ENCODE peak calls at places on chromosomes 13 and 19, in six cellular contexts. One of them, this sample, is unnamed. For H3K27me3, the result is how much of the 10 kb centered on the place peaks cover.

GRCh38 chr13:52749446-52749845 is 9.8 kb upstream of the CNMD start:
- DNase-seq in IMR-90: no peak
- DNase-seq in CD4-positive, alpha-beta T cell: no peak
- DNase-seq in GM06990: no peak
- DNase-seq in neural progenitor cell: no peak
- DNase-seq in fibroblast of lung: no peak
- DNase-seq in this sample: no peak

GRCh38 chr19:31110331-31110730 is 238.9 kb downstream of the TSHZ3 start:
- DNase-seq in IMR-90: peak
- DNase-seq in CD4-positive, alpha-beta T cell: peak
- DNase-seq in GM06990: no peak
- DNase-seq in neural progenitor cell: peak
- DNase-seq in fibroblast of lung: peak
- DNase-seq in this sample: no peak

GRCh38 chr13:44866512-44866911 is 122.8 kb downstream of the NUFIP1 start:
- DNase-seq in IMR-90: no peak
- DNase-seq in CD4-positive, alpha-beta T cell: no peak
- DNase-seq in GM06990: no peak
- DNase-seq in neural progenitor cell: no peak
- DNase-seq in fibroblast of lung: no peak
- DNase-seq in this sample: no peak

GRCh38 chr13:63427170-63427569 is 2011.5 kb upstream of the PCDH20 start:
- DNase-seq in IMR-90: no peak
- DNase-seq in CD4-positive, alpha-beta T cell: no peak
- DNase-seq in GM06990: no peak
- DNase-seq in neural progenitor cell: no peak
- DNase-seq in fibroblast of lung: no peak
- DNase-seq in this sample: no peak

GRCh38 chr19:18710986-18711751 is 27.7 kb downstream of the CRTC1 start:
- DNase-seq in IMR-90: peak
- DNase-seq in CD4-positive, alpha-beta T cell: no peak
- DNase-seq in GM06990: no peak
- DNase-seq in neural progenitor cell: no peak
- DNase-seq in fibroblast of lung: peak
- DNase-seq in this sample: no peak

GRCh38 chr13:100517135-100517534 is 71.5 kb downstream of the GGACT start:
- DNase-seq in IMR-90: no peak
- DNase-seq in CD4-positive, alpha-beta T cell: no peak
- DNase-seq in GM06990: no peak
- DNase-seq in neural progenitor cell: no peak
- DNase-seq in fibroblast of lung: no peak
- DNase-seq in this sample: peak

GRCh38 chr19:43778651-43779050 is 2.1 kb downstream of the KCNN4 start:
- DNase-seq in IMR-90: no peak
- DNase-seq in CD4-positive, alpha-beta T cell: no peak
- DNase-seq in GM06990: no peak
- DNase-seq in neural progenitor cell: no peak
- DNase-seq in fibroblast of lung: no peak
- DNase-seq in this sample: no peak

GRCh38 chr19:51566489-51567100 is 4.5 kb upstream of the ZNF175 start:
- DNase-seq in IMR-90: no peak
- DNase-seq in CD4-positive, alpha-beta T cell: no peak
- DNase-seq in GM06990: no peak
- DNase-seq in neural progenitor cell: no peak
- DNase-seq in fibroblast of lung: no peak
- DNase-seq in this sample: no peak

GRCh38 chr19:50814883-50815282 is 8.7 kb downstream of the KLK1 start:
- DNase-seq in IMR-90: no peak
- DNase-seq in CD4-positive, alpha-beta T cell: no peak
- DNase-seq in GM06990: no peak
- DNase-seq in neural progenitor cell: no peak
- DNase-seq in fibroblast of lung: no peak
- DNase-seq in this sample: no peak

GRCh38 chr19:33868076-33868735 is 71.5 kb downstream of the KCTD15 start:
- DNase-seq in IMR-90: no peak
- DNase-seq in CD4-positive, alpha-beta T cell: no peak
- DNase-seq in GM06990: no peak
- DNase-seq in neural progenitor cell: no peak
- DNase-seq in fibroblast of lung: no peak
- DNase-seq in this sample: no peak

GRCh38 chr19:5557691-5558090 is 10.1 kb downstream of the TINCR start:
- DNase-seq in IMR-90: no peak
- DNase-seq in CD4-positive, alpha-beta T cell: no peak
- DNase-seq in GM06990: no peak
- DNase-seq in neural progenitor cell: no peak
- DNase-seq in fibroblast of lung: no peak
- DNase-seq in this sample: no peak

GRCh38 chr13:26477681-26478080 is 79.8 kb upstream of the WASF3 start:
- DNase-seq in IMR-90: no peak
- DNase-seq in CD4-positive, alpha-beta T cell: no peak
- DNase-seq in GM06990: no peak
- DNase-seq in neural progenitor cell: no peak
- DNase-seq in fibroblast of lung: no peak
- DNase-seq in this sample: no peak

GRCh38 chr19:6599866-6600454 is 9.0 kb upstream of the CD70 start:
- DNase-seq in IMR-90: no peak
- DNase-seq in CD4-positive, alpha-beta T cell: no peak
- DNase-seq in GM06990: no peak
- DNase-seq in neural progenitor cell: no peak
- DNase-seq in fibroblast of lung: no peak
- DNase-seq in this sample: no peak

GRCh38 chr13:89880201-89880600 is 1467.3 kb upstream of the MIR17HG start:
- DNase-seq in IMR-90: no peak
- DNase-seq in CD4-positive, alpha-beta T cell: no peak
- DNase-seq in GM06990: no peak
- DNase-seq in neural progenitor cell: no peak
- DNase-seq in fibroblast of lung: no peak
- DNase-seq in this sample: no peak

GRCh38 chr19:21483589-21484170 is 21.7 kb upstream of the ZNF429 start:
- DNase-seq in IMR-90: no peak
- DNase-seq in CD4-positive, alpha-beta T cell: peak
- DNase-seq in GM06990: peak
- DNase-seq in neural progenitor cell: peak
- DNase-seq in fibroblast of lung: no peak
- DNase-seq in this sample: peak

GRCh38 chr19:32357720-32358119 is 12.3 kb downstream of the ZNF507 start:
- DNase-seq in IMR-90: no peak
- DNase-seq in CD4-positive, alpha-beta T cell: no peak
- DNase-seq in GM06990: no peak
- DNase-seq in neural progenitor cell: no peak
- DNase-seq in fibroblast of lung: no peak
- DNase-seq in this sample: peak
- TF ChIP-seq CTCF in IMR-90: peak
- TF ChIP-seq CTCF in CD4-positive, alpha-beta T cell: peak
- TF ChIP-seq CTCF in GM06990: peak
- TF ChIP-seq CTCF in neural progenitor cell: peak
- TF ChIP-seq CTCF in fibroblast of lung: peak
- TF ChIP-seq CTCF in this sample: peak

GRCh38 chr19:29404951-29405727 is 120.7 kb upstream of the VSTM2B start:
- DNase-seq in IMR-90: no peak
- DNase-seq in CD4-positive, alpha-beta T cell: no peak
- DNase-seq in GM06990: no peak
- DNase-seq in neural progenitor cell: peak
- DNase-seq in fibroblast of lung: no peak
- DNase-seq in this sample: no peak
- H3K27me3 ChIP-seq in IMR-90: under half
- H3K27me3 ChIP-seq in CD4-positive, alpha-beta T cell: under half
- H3K27me3 ChIP-seq in GM06990: under half
- H3K27me3 ChIP-seq in neural progenitor cell: under half
- H3K27me3 ChIP-seq in fibroblast of lung: under half
- H3K27me3 ChIP-seq in this sample: under half

DNA sequence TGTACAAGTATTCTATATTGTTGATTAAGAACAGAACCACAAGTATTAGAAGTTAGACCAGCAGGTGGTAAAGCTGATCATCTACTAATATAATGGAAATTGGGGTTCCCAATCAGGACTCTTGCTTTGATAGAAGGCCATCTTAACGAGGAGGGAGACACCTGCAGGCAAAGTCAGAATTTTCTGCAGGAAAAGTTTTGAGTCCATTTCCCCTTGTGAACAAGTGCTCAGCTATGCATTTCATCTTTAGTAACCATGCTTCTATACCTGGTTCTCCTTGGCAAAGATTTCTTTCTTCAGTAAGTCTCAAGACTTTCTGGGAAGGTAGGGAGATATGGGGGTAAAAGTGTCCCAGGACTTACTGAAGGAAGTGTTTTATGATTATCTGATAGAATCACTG is 36.1 kb upstream of the USPL1 start:
- DNase-seq in IMR-90: peak
- DNase-seq in CD4-positive, alpha-beta T cell: no peak
- DNase-seq in GM06990: no peak
- DNase-seq in neural progenitor cell: peak
- DNase-seq in fibroblast of lung: no peak
- DNase-seq in this sample: peak
- TF ChIP-seq CTCF in IMR-90: peak
- TF ChIP-seq CTCF in CD4-positive, alpha-beta T cell: peak
- TF ChIP-seq CTCF in GM06990: peak
- TF ChIP-seq CTCF in neural progenitor cell: peak
- TF ChIP-seq CTCF in fibroblast of lung: peak
- TF ChIP-seq CTCF in this sample: peak

DNA sequence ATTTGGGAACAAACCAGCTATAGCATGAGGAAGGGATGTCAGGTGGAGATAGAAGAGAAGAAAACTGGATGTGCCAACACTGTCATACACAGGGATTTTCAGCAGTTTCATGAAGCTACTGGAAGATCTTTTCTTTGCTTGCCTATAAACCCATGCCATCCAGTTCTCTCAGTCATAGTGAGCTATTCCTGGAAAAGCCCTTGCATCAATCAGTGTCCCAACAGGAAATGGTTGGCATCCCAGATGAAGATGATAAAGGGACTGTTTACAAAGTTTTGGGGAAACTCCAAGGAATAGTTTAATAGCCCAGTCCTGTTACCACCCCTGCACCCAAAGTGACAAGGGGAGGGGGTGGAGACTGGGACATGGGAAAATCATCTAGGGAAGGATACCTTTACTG is 58.5 kb upstream of the ARGLU1 start:
- DNase-seq in IMR-90: no peak
- DNase-seq in CD4-positive, alpha-beta T cell: no peak
- DNase-seq in GM06990: no peak
- DNase-seq in neural progenitor cell: no peak
- DNase-seq in fibroblast of lung: no peak
- DNase-seq in this sample: no peak
- H3K27me3 ChIP-seq in IMR-90: under half
- H3K27me3 ChIP-seq in CD4-positive, alpha-beta T cell: under half
- H3K27me3 ChIP-seq in GM06990: under half
- H3K27me3 ChIP-seq in neural progenitor cell: under half
- H3K27me3 ChIP-seq in fibroblast of lung: under half
- H3K27me3 ChIP-seq in this sample: under half

GRCh38 chr13:111595791-111596190 is 275.3 kb downstream of the TEX29 start:
- DNase-seq in IMR-90: no peak
- DNase-seq in CD4-positive, alpha-beta T cell: no peak
- DNase-seq in GM06990: no peak
- DNase-seq in neural progenitor cell: no peak
- DNase-seq in fibroblast of lung: no peak
- DNase-seq in this sample: no peak
- TF ChIP-seq CTCF in IMR-90: no peak
- TF ChIP-seq CTCF in CD4-positive, alpha-beta T cell: no peak
- TF ChIP-seq CTCF in GM06990: no peak
- TF ChIP-seq CTCF in neural progenitor cell: no peak
- TF ChIP-seq CTCF in fibroblast of lung: no peak
- TF ChIP-seq CTCF in this sample: no peak

This sample was measured in A673.